ENCODE peak calls at places on chromosomes 4 and X, in seven cellular contexts. K is Peyer's patch, G is HCT116, D is DND-41, S is A549, N is breast epithelium, P is heart left ventricle. O is an unnamed sample.

GRCh38 chr4:186078977-186079697 is 10.2 kb downstream of the TLR3 start:
- DNase-seq in K (no peak), G (no peak), D (no peak), S (no peak), N (no peak), P (no peak), O (no peak)

GRCh38 chr4:118682928-118683327 is 2.3 kb upstream of the METTL14 start:
- DNase-seq in K (no peak), G (no peak), D (no peak), S (peak; percentile 13), N (no peak), P (no peak), O (no peak)

GRCh38 chr4:150368667-150369066 is 213.3 kb upstream of the MAB21L2 start:
- DNase-seq in K (no peak), G (no peak), D (no peak), S (no peak), N (no peak), P (no peak), O (no peak)

GRCh38 chr4:81495308-81495707 is 23.6 kb upstream of the RASGEF1B start:
- DNase-seq in K (no peak), G (no peak), D (no peak), S (no peak), N (no peak), P (no peak), O (no peak)

GRCh38 chrX:66760648-66761047 is 121.8 kb upstream of the EDA2R start:
- DNase-seq in K (no peak), G (no peak), D (no peak), S (no peak), N (no peak), P (no peak), O (no peak)

GRCh38 chr4:40122941-40123340 is 66.3 kb downstream of the N4BP2 start:
- DNase-seq in K (no peak), G (no peak), D (no peak), S (no peak), N (no peak), P (no peak), O (no peak)

GRCh38 chrX:39337461-39337860 is 536.2 kb downstream of the MID1IP1 start:
- DNase-seq in K (no peak), G (no peak), D (no peak), S (no peak), N (no peak), P (no peak), O (no peak)

GRCh38 chrX:78331708-78332107 is 4.3 kb upstream of the CYSLTR1 start:
- DNase-seq in K (no peak), G (no peak), D (no peak), S (no peak), N (no peak), P (no peak), O (no peak)

GRCh38 chr4:87270144-87270543 is 49.7 kb upstream of the KLHL8 start:
- DNase-seq in K (no peak), G (peak; percentile 39), D (peak; percentile 9), S (peak; percentile 27), N (no peak), P (peak; percentile 11), O (no peak)

GRCh38 chr4:177349191-177349590 is 39.5 kb downstream of the NEIL3 start:
- DNase-seq in K (no peak), G (no peak), D (no peak), S (no peak), N (no peak), P (no peak), O (no peak)

GRCh38 chr4:41076481-41076880 is 137.9 kb downstream of the APBB2 start:
- DNase-seq in K (no peak), G (no peak), D (no peak), S (no peak), N (no peak), P (no peak), O (no peak)

GRCh38 chr4:123361195-123361861 is 35.3 kb upstream of the SPRY1 start:
- DNase-seq in K (no peak), G (no peak), D (no peak), S (no peak), N (no peak), P (no peak), O (no peak)

GRCh38 chr4:65311120-65311519 is 359.2 kb downstream of the EPHA5 start:
- DNase-seq in K (no peak), G (no peak), D (no peak), S (no peak), N (no peak), P (no peak), O (no peak)

GRCh38 chr4:128440923-128441322 is 153.3 kb upstream of the PGRMC2 start:
- DNase-seq in K (no peak), G (no peak), D (no peak), S (no peak), N (no peak), P (no peak), O (no peak)

GRCh38 chr4:80266267-80266901 is at the start of gene FGF5:
- DNase-seq in K (peak; percentile 49), G (no peak), D (no peak), S (no peak), N (no peak), P (peak; percentile 32), O (no peak)

GRCh38 chr4:23911675-23912455 is 22.0 kb upstream of the PPARGC1A start:
- DNase-seq in K (no peak), G (no peak), D (no peak), S (no peak), N (no peak), P (no peak), O (no peak)

GRCh38 chr4:159390648-159391047 is 287.8 kb downstream of the RAPGEF2 start:
- DNase-seq in K (no peak), G (peak; percentile 63), D (no peak), S (no peak), N (no peak), P (no peak), O (no peak)

DNA sequence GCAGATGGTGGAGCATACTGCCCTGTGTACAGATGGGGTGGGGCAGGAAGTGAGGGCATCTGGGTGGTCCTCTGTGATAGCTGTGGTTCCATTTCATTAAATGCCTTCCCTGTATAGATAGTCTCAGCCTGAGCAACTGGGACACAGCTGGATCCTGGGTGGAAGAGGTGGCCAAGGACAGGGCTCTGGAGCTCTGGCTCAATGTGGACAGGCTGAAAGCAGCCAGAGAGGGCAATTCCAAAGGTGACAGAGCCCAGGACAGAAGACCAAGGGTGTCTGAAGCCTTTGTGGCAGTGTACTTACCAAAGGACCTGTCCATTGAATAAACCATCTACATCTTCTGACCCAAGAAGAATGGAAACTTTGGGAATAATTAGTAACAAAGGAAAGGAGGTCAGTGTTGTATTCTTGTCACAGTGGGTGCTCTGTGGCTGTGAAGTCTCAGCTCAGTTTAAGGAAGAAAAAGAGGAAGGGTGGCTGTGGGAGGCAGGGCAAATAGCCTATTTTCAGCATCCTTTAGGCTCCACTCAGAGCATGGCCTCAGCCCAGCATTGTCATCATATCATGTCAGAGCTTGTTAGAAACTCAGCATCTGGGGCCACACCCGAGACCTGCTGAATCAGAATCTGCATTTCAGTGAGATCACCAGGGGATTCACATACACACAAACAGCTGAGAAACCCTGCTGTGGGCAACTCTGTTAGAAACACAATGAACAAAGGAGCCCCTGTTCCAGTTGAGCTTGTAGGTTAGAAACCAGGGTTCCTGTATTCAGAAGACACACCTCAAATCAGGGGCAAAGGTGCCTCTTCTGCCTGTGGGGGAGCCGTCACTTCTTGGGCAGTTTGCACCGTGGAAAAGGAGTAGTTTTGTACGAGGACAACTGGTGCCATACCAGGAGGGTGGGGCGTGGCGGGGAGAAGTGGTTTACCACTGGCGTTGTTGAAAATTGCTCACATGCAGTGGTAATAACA is 168.6 kb downstream of the PTTG2 start:
- DNase-seq in K (peak; percentile 72), G (peak; percentile 42), D (no peak), S (no peak), N (no peak), P (no peak), O (peak; percentile 74)
- H3K4me3 ChIP-seq in K (no peak overlapping the region), G (no peak overlapping the region), D (no peak overlapping the region), S (no peak overlapping the region), N (no peak overlapping the region), P (no peak overlapping the region), O (no peak overlapping the region)

GRCh38 chr4:140095694-140096482 is 58.1 kb downstream of the MAML3 start:
- DNase-seq in K (no peak), G (peak; percentile 62), D (peak; percentile 85), S (peak; percentile 67), N (no peak), P (peak; percentile 69), O (peak; percentile 8)

GRCh38 chr4:140097572-140097971 is 56.4 kb downstream of the MAML3 start:
- DNase-seq in K (no peak), G (no peak), D (no peak), S (no peak), N (no peak), P (no peak), O (no peak)

GRCh38 chr4:140096483-140096861 is 57.5 kb downstream of the MAML3 start:
- DNase-seq in K (no peak), G (no peak), D (no peak), S (no peak), N (no peak), P (no peak), O (no peak)

GRCh38 chr4:140098481-140099132 is 55.4 kb downstream of the MAML3 start:
- DNase-seq in K (no peak), G (peak; percentile 64), D (no peak), S (no peak), N (no peak), P (peak; percentile 26), O (no peak)

GRCh38 chr4:140096921-140097320 is 57.1 kb downstream of the MAML3 start:
- DNase-seq in K (no peak), G (no peak), D (no peak), S (no peak), N (no peak), P (no peak), O (no peak)
- H3K4me1 ChIP-seq in K (peaks cover 29% of the 10 kb centered on the region), G (peaks cover 61% of the 10 kb centered on the region), D (peaks cover 94% of the 10 kb centered on the region), S (peaks cover 93% of the 10 kb centered on the region), N (peaks cover 19% of the 10 kb centered on the region), P (peaks cover 84% of the 10 kb centered on the region), O (peaks cover 49% of the 10 kb centered on the region)

DNA sequence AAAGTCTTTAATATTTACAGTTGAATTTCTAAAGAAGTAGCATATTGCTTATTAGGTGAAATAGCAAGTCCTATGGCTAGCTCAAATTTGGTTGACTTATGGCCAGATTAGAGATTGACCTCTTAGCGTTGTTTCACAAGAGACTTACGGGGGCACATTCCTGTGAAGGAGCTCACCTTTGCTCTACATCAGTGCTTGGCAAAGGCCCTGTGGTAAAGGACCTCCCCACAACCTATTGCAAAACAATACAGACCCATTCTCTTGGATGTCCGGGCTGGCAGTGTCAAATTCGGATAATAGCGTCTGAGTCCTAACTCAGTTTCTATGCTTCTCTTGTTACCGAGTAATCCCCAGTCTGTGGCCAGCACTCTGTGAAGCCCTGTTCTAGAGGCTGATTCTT is 10.9 kb downstream of the PDHA1 start:
- DNase-seq in K (no peak), G (no peak), D (no peak), S (no peak), N (no peak), P (no peak), O (no peak)
- H3K27ac ChIP-seq in K (no peak overlapping the region), G (no peak overlapping the region), D (no peak overlapping the region), S (no peak overlapping the region), N (no peak overlapping the region), P (no peak overlapping the region), O (no peak overlapping the region)

DNA sequence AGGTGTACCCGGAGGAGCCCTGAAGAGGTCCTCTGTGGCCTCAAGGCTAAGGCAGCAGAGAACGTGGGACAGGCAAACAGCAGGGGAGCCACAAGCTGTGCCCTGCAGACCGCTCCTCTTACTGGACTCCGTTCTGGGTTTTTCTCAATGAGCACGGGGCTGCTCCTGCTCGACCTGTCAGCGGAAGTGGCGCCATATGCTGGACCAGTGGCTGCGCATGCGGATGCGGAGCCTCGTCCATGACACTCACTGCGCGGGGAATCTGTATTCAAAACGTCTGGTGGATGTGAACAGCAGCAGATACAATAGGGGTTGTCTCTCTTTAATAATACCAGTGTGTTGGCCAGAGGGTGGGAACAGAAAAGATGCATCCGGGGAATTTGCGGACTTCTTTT is 29.5 kb downstream of the REELD1 start:
- DNase-seq in K (no peak), G (no peak), D (no peak), S (no peak), N (no peak), P (no peak), O (no peak)
- H3K4me3 ChIP-seq in K (no peak overlapping the region), G (no peak overlapping the region), D (no peak overlapping the region), S (no peak overlapping the region), N (no peak overlapping the region), P (no peak overlapping the region), O (no peak overlapping the region)

O was measured in CD8-positive, alpha-beta memory T cell.